ENCODE peak calls at places on chromosome 4, in six cellular contexts. One of them, this sample, is unnamed.

GRCh38 chr4:160129439-160129838 is 1026.6 kb downstream of the RAPGEF2 start:
- DNase-seq in smooth muscle cell of the brain vasculature: no peak
- DNase-seq in T-helper 1 cell: no peak
- DNase-seq in psoas muscle: no peak
- DNase-seq in fibroblast of the conjunctiva: no peak
- DNase-seq in neural crest cell: no peak
- DNase-seq in this sample: no peak

GRCh38 chr4:85495621-85496020 is 20.7 kb downstream of the ARHGAP24 start:
- DNase-seq in neural crest cell: no peak
- DNase-seq in fibroblast of the conjunctiva: no peak
- DNase-seq in psoas muscle: no peak
- DNase-seq in smooth muscle cell of the brain vasculature: no peak
- DNase-seq in T-helper 1 cell: no peak
- DNase-seq in this sample: no peak

GRCh38 chr4:1722551-1723071 is 1.3 kb downstream of the TACC3 start:
- DNase-seq in smooth muscle cell of the brain vasculature: no peak
- DNase-seq in fibroblast of the conjunctiva: no peak
- DNase-seq in psoas muscle: peak; percentile 49
- DNase-seq in T-helper 1 cell: no peak
- DNase-seq in neural crest cell: no peak
- DNase-seq in this sample: no peak

GRCh38 chr4:136750898-136751297 is 781.4 kb downstream of the PCDH18 start:
- DNase-seq in psoas muscle: no peak
- DNase-seq in smooth muscle cell of the brain vasculature: no peak
- DNase-seq in fibroblast of the conjunctiva: no peak
- DNase-seq in neural crest cell: no peak
- DNase-seq in T-helper 1 cell: no peak
- DNase-seq in this sample: no peak

GRCh38 chr4:163895369-163896005 is 401.0 kb downstream of the TMA16 start:
- DNase-seq in smooth muscle cell of the brain vasculature: no peak
- DNase-seq in T-helper 1 cell: no peak
- DNase-seq in neural crest cell: no peak
- DNase-seq in fibroblast of the conjunctiva: no peak
- DNase-seq in psoas muscle: no peak
- DNase-seq in this sample: no peak

GRCh38 chr4:85514783-85515182 is 39.8 kb downstream of the ARHGAP24 start:
- DNase-seq in fibroblast of the conjunctiva: no peak
- DNase-seq in psoas muscle: no peak
- DNase-seq in neural crest cell: no peak
- DNase-seq in smooth muscle cell of the brain vasculature: no peak
- DNase-seq in T-helper 1 cell: no peak
- DNase-seq in this sample: no peak

GRCh38 chr4:161428180-161428965 is 735.4 kb downstream of the FSTL5 start:
- DNase-seq in smooth muscle cell of the brain vasculature: no peak
- DNase-seq in T-helper 1 cell: no peak
- DNase-seq in fibroblast of the conjunctiva: no peak
- DNase-seq in neural crest cell: no peak
- DNase-seq in psoas muscle: no peak
- DNase-seq in this sample: no peak

GRCh38 chr4:90238141-90238540 is 110.9 kb downstream of the CCSER1 start:
- DNase-seq in neural crest cell: no peak
- DNase-seq in fibroblast of the conjunctiva: no peak
- DNase-seq in psoas muscle: no peak
- DNase-seq in T-helper 1 cell: no peak
- DNase-seq in smooth muscle cell of the brain vasculature: no peak
- DNase-seq in this sample: no peak

GRCh38 chr4:385934-386707 is 48.5 kb downstream of the ZNF141 start:
- DNase-seq in psoas muscle: no peak
- DNase-seq in T-helper 1 cell: no peak
- DNase-seq in smooth muscle cell of the brain vasculature: no peak
- DNase-seq in fibroblast of the conjunctiva: no peak
- DNase-seq in neural crest cell: no peak
- DNase-seq in this sample: no peak

GRCh38 chr4:147916351-147916750 is 184.5 kb downstream of the ARHGAP10 start:
- DNase-seq in smooth muscle cell of the brain vasculature: no peak
- DNase-seq in fibroblast of the conjunctiva: no peak
- DNase-seq in neural crest cell: no peak
- DNase-seq in T-helper 1 cell: no peak
- DNase-seq in psoas muscle: no peak
- DNase-seq in this sample: no peak

GRCh38 chr4:3342182-3342854 is 49.5 kb downstream of the RGS12 start:
- DNase-seq in psoas muscle: no peak
- DNase-seq in neural crest cell: no peak
- DNase-seq in smooth muscle cell of the brain vasculature: peak; percentile 59
- DNase-seq in T-helper 1 cell: no peak
- DNase-seq in fibroblast of the conjunctiva: peak; percentile 16
- DNase-seq in this sample: no peak

GRCh38 chr4:98467627-98468072 is 190.8 kb downstream of the TSPAN5 start:
- DNase-seq in fibroblast of the conjunctiva: peak; percentile 87
- DNase-seq in psoas muscle: peak; percentile 70
- DNase-seq in smooth muscle cell of the brain vasculature: peak; percentile 81
- DNase-seq in T-helper 1 cell: peak; percentile 24
- DNase-seq in neural crest cell: peak; percentile 55
- DNase-seq in this sample: peak; percentile 79

GRCh38 chr4:948936-949300 is 16.7 kb downstream of the TMEM175 start:
- DNase-seq in smooth muscle cell of the brain vasculature: no peak
- DNase-seq in psoas muscle: peak; percentile 30
- DNase-seq in neural crest cell: no peak
- DNase-seq in T-helper 1 cell: no peak
- DNase-seq in fibroblast of the conjunctiva: no peak
- DNase-seq in this sample: no peak

GRCh38 chr4:96052827-96053226 is 212.9 kb downstream of the PDHA2 start:
- DNase-seq in smooth muscle cell of the brain vasculature: no peak
- DNase-seq in neural crest cell: no peak
- DNase-seq in T-helper 1 cell: no peak
- DNase-seq in fibroblast of the conjunctiva: no peak
- DNase-seq in psoas muscle: no peak
- DNase-seq in this sample: no peak

GRCh38 chr4:128830906-128831525 is 21.5 kb downstream of the JADE1 start:
- DNase-seq in neural crest cell: no peak
- DNase-seq in smooth muscle cell of the brain vasculature: no peak
- DNase-seq in fibroblast of the conjunctiva: no peak
- DNase-seq in T-helper 1 cell: no peak
- DNase-seq in psoas muscle: no peak
- DNase-seq in this sample: no peak

GRCh38 chr4:106584590-106584989 is 216.0 kb upstream of the GIMD1 start:
- DNase-seq in smooth muscle cell of the brain vasculature: no peak
- DNase-seq in T-helper 1 cell: no peak
- DNase-seq in psoas muscle: no peak
- DNase-seq in neural crest cell: no peak
- DNase-seq in fibroblast of the conjunctiva: no peak
- DNase-seq in this sample: no peak

GRCh38 chr4:7938513-7939376 is 916 bp downstream of the AFAP1 start:
- DNase-seq in neural crest cell: peak; percentile 36
- DNase-seq in smooth muscle cell of the brain vasculature: no peak
- DNase-seq in psoas muscle: no peak
- DNase-seq in T-helper 1 cell: no peak
- DNase-seq in fibroblast of the conjunctiva: no peak
- DNase-seq in this sample: no peak

GRCh38 chr4:4670869-4671268 is 129.0 kb upstream of the STX18 start:
- DNase-seq in psoas muscle: no peak
- DNase-seq in T-helper 1 cell: no peak
- DNase-seq in neural crest cell: no peak
- DNase-seq in fibroblast of the conjunctiva: no peak
- DNase-seq in smooth muscle cell of the brain vasculature: no peak
- DNase-seq in this sample: no peak

GRCh38 chr4:138055890-138056289 is 186.3 kb downstream of the SLC7A11 start:
- DNase-seq in smooth muscle cell of the brain vasculature: no peak
- DNase-seq in T-helper 1 cell: no peak
- DNase-seq in psoas muscle: no peak
- DNase-seq in neural crest cell: no peak
- DNase-seq in fibroblast of the conjunctiva: no peak
- DNase-seq in this sample: no peak

GRCh38 chr4:180805101-180805500 is 1438.1 kb upstream of the TENM3 start:
- DNase-seq in T-helper 1 cell: no peak
- DNase-seq in smooth muscle cell of the brain vasculature: no peak
- DNase-seq in neural crest cell: no peak
- DNase-seq in psoas muscle: no peak
- DNase-seq in fibroblast of the conjunctiva: no peak
- DNase-seq in this sample: no peak

GRCh38 chr4:145779319-145779801 is 99.4 kb downstream of the C4orf51 start:
- DNase-seq in fibroblast of the conjunctiva: no peak
- DNase-seq in neural crest cell: no peak
- DNase-seq in T-helper 1 cell: no peak
- DNase-seq in psoas muscle: no peak
- DNase-seq in smooth muscle cell of the brain vasculature: no peak
- DNase-seq in this sample: no peak

GRCh38 chr4:164383187-164384181 is 370.4 kb upstream of the SMIM31 start:
- DNase-seq in psoas muscle: no peak
- DNase-seq in T-helper 1 cell: no peak
- DNase-seq in neural crest cell: peak; percentile 40
- DNase-seq in fibroblast of the conjunctiva: no peak
- DNase-seq in smooth muscle cell of the brain vasculature: no peak
- DNase-seq in this sample: no peak

GRCh38 chr4:140567722-140568121 is 1.0 kb downstream of the UCP1 start:
- DNase-seq in psoas muscle: no peak
- DNase-seq in neural crest cell: peak; percentile 10
- DNase-seq in T-helper 1 cell: no peak
- DNase-seq in smooth muscle cell of the brain vasculature: no peak
- DNase-seq in fibroblast of the conjunctiva: no peak
- DNase-seq in this sample: no peak

GRCh38 chr4:55729306-55730142 is 90.1 kb upstream of the EXOC1L start:
- DNase-seq in psoas muscle: no peak
- DNase-seq in fibroblast of the conjunctiva: no peak
- DNase-seq in T-helper 1 cell: no peak
- DNase-seq in smooth muscle cell of the brain vasculature: no peak
- DNase-seq in neural crest cell: no peak
- DNase-seq in this sample: no peak

GRCh38 chr4:134628074-134628473 is 426.5 kb upstream of the PABPC4L start:
- DNase-seq in fibroblast of the conjunctiva: no peak
- DNase-seq in neural crest cell: no peak
- DNase-seq in T-helper 1 cell: no peak
- DNase-seq in psoas muscle: no peak
- DNase-seq in smooth muscle cell of the brain vasculature: no peak
- DNase-seq in this sample: peak; percentile 17

GRCh38 chr4:8850830-8851188 is 20.8 kb downstream of the HMX1 start:
- DNase-seq in fibroblast of the conjunctiva: no peak
- DNase-seq in psoas muscle: no peak
- DNase-seq in smooth muscle cell of the brain vasculature: no peak
- DNase-seq in T-helper 1 cell: no peak
- DNase-seq in neural crest cell: no peak
- DNase-seq in this sample: no peak

GRCh38 chr4:131304686-131305085 is 1844.4 kb upstream of the PCDH10 start:
- DNase-seq in fibroblast of the conjunctiva: no peak
- DNase-seq in T-helper 1 cell: no peak
- DNase-seq in psoas muscle: no peak
- DNase-seq in smooth muscle cell of the brain vasculature: no peak
- DNase-seq in neural crest cell: no peak
- DNase-seq in this sample: no peak

GRCh38 chr4:155849042-155849441 is 17.0 kb downstream of the ASIC5 start:
- DNase-seq in neural crest cell: no peak
- DNase-seq in fibroblast of the conjunctiva: no peak
- DNase-seq in smooth muscle cell of the brain vasculature: no peak
- DNase-seq in T-helper 1 cell: no peak
- DNase-seq in psoas muscle: no peak
- DNase-seq in this sample: no peak

GRCh38 chr4:140388015-140388414 is 14.6 kb downstream of the SCOC start:
- DNase-seq in psoas muscle: no peak
- DNase-seq in neural crest cell: no peak
- DNase-seq in T-helper 1 cell: no peak
- DNase-seq in fibroblast of the conjunctiva: no peak
- DNase-seq in smooth muscle cell of the brain vasculature: no peak
- DNase-seq in this sample: no peak

GRCh38 chr4:144820706-144821105 is 174.8 kb downstream of the HHIP start:
- DNase-seq in fibroblast of the conjunctiva: peak; percentile 34
- DNase-seq in T-helper 1 cell: no peak
- DNase-seq in smooth muscle cell of the brain vasculature: peak; percentile 66
- DNase-seq in psoas muscle: no peak
- DNase-seq in neural crest cell: no peak
- DNase-seq in this sample: peak; percentile 56